ENCODE peak calls at places on chromosomes 7 and 10, in eight cellular contexts. P is EH; A is activated naive CD4-positive, alpha-beta T cell; O is T-helper 2 cell; T is kidney; B is LoVo; Z is IMR-90; Y is stimulated activated CD4-positive, alpha-beta T cell treated with anti-CD3 and anti-CD28 coated beads, Interleukin-2, amount 100 ng/mL, for 48 hours. I is an unnamed sample.
A peak's percentile ranks its signal among the peaks of the same experiment; 100 is the strongest.

GRCh38 chr7:4995429-4995969 is 36.5 kb upstream of the MMD2 start:
- DNase-seq in Z (no peak), P (no peak), B (no peak), T (no peak), A (no peak), Y (no peak), O (no peak), I (no peak)

GRCh38 chr10:99908512-99908911 is 101.2 kb downstream of the DNMBP start:
- DNase-seq in P (peak; percentile 46), Z (peak; percentile 36), T (no peak), A (no peak), Y (no peak), O (no peak), B (no peak), I (no peak)

GRCh38 chr10:5411941-5412276 is 448 bp upstream of the NET1 start:
- DNase-seq in B (no peak), A (no peak), Z (no peak), O (no peak), T (no peak), Y (no peak), P (peak; percentile 18), I (no peak)

GRCh38 chr7:13032524-13032923 is 345.1 kb downstream of the ARL4A start:
- DNase-seq in Y (no peak), B (no peak), T (no peak), O (no peak), Z (no peak), P (no peak), A (no peak), I (no peak)

GRCh38 chr10:72757712-72758111 is 65.8 kb downstream of the MCU start:
- DNase-seq in A (no peak), O (no peak), P (no peak), Z (no peak), T (no peak), B (no peak), Y (no peak), I (no peak)

GRCh38 chr10:18102404-18102803 is 37.8 kb upstream of the CACNB2 start:
- DNase-seq in O (no peak), B (no peak), Y (no peak), A (no peak), P (no peak), Z (no peak), T (no peak), I (no peak)

GRCh38 chr10:53489331-53489730 is 716.7 kb upstream of the MBL2 start:
- DNase-seq in B (no peak), Z (no peak), T (no peak), Y (no peak), O (no peak), P (no peak), A (no peak), I (no peak)

GRCh38 chr10:61896854-61897661 is 4.4 kb upstream of the ARID5B start:
- DNase-seq in A (peak; percentile 5), O (peak; percentile 20), T (peak; percentile 85), P (peak; percentile 56), Z (peak; percentile 27), B (peak; percentile 64), Y (no peak), I (peak; percentile 32)

GRCh38 chr7:64839910-64840309 is 45.7 kb downstream of the ZNF138 start:
- DNase-seq in O (no peak), P (no peak), Y (no peak), A (no peak), T (no peak), B (no peak), Z (no peak), I (no peak)

GRCh38 chr7:55063633-55064032 is 44.8 kb downstream of the EGFR start:
- DNase-seq in Y (no peak), A (no peak), O (no peak), B (no peak), Z (peak; percentile 78), T (no peak), P (peak; percentile 85), I (no peak)

GRCh38 chr10:129851941-129852650 is 112.0 kb downstream of the EBF3 start:
- DNase-seq in T (no peak), Z (no peak), P (no peak), A (no peak), O (no peak), B (no peak), Y (no peak), I (no peak)

I was measured in D721Med.